ENCODE peak calls at places on chromosome 2, in six cellular contexts. One of them, this sample, is unnamed.

GRCh38 chr2:26298286-26298637 is 47.7 kb upstream of the SELENOI start:
- DNase-seq in lung microvascular endothelial cell: no peak
- DNase-seq in nephron progenitor cell: no peak
- DNase-seq in activated CD8-positive, alpha-beta memory T cell treated with anti-CD3 and anti-CD28 coated beads, Interleukin-2, amount 50 U/mL, for 48 hours: peak
- DNase-seq in NCI-H526 treated with DMSO at 0.1 percent for 48 hours: no peak
- DNase-seq in NCI-H187: no peak
- DNase-seq in this sample: peak

GRCh38 chr2:176683565-176684210 is 414.4 kb downstream of the MTX2 start:
- DNase-seq in lung microvascular endothelial cell: no peak
- DNase-seq in NCI-H187: no peak
- DNase-seq in NCI-H526 treated with DMSO at 0.1 percent for 48 hours: no peak
- DNase-seq in nephron progenitor cell: no peak
- DNase-seq in activated CD8-positive, alpha-beta memory T cell treated with anti-CD3 and anti-CD28 coated beads, Interleukin-2, amount 50 U/mL, for 48 hours: no peak
- DNase-seq in this sample: no peak

GRCh38 chr2:224682121-224682520 is 34.0 kb downstream of the CCDC195 start:
- DNase-seq in nephron progenitor cell: no peak
- DNase-seq in NCI-H526 treated with DMSO at 0.1 percent for 48 hours: no peak
- DNase-seq in lung microvascular endothelial cell: no peak
- DNase-seq in NCI-H187: no peak
- DNase-seq in activated CD8-positive, alpha-beta memory T cell treated with anti-CD3 and anti-CD28 coated beads, Interleukin-2, amount 50 U/mL, for 48 hours: no peak
- DNase-seq in this sample: no peak

GRCh38 chr2:60826126-60826525 is 55.2 kb upstream of the REL start:
- DNase-seq in nephron progenitor cell: no peak
- DNase-seq in NCI-H526 treated with DMSO at 0.1 percent for 48 hours: no peak
- DNase-seq in NCI-H187: no peak
- DNase-seq in activated CD8-positive, alpha-beta memory T cell treated with anti-CD3 and anti-CD28 coated beads, Interleukin-2, amount 50 U/mL, for 48 hours: no peak
- DNase-seq in lung microvascular endothelial cell: no peak
- DNase-seq in this sample: no peak

GRCh38 chr2:174971868-174972781 is 33.1 kb downstream of the CHN1 start:
- DNase-seq in nephron progenitor cell: no peak
- DNase-seq in activated CD8-positive, alpha-beta memory T cell treated with anti-CD3 and anti-CD28 coated beads, Interleukin-2, amount 50 U/mL, for 48 hours: no peak
- DNase-seq in lung microvascular endothelial cell: peak
- DNase-seq in NCI-H526 treated with DMSO at 0.1 percent for 48 hours: no peak
- DNase-seq in NCI-H187: no peak
- DNase-seq in this sample: no peak

GRCh38 chr2:72116081-72116533 is 31.6 kb downstream of the CYP26B1 start:
- DNase-seq in activated CD8-positive, alpha-beta memory T cell treated with anti-CD3 and anti-CD28 coated beads, Interleukin-2, amount 50 U/mL, for 48 hours: no peak
- DNase-seq in lung microvascular endothelial cell: no peak
- DNase-seq in nephron progenitor cell: no peak
- DNase-seq in NCI-H526 treated with DMSO at 0.1 percent for 48 hours: no peak
- DNase-seq in NCI-H187: no peak
- DNase-seq in this sample: peak

GRCh38 chr2:234437642-234438321 is 59.1 kb downstream of the ARL4C start:
- DNase-seq in activated CD8-positive, alpha-beta memory T cell treated with anti-CD3 and anti-CD28 coated beads, Interleukin-2, amount 50 U/mL, for 48 hours: no peak
- DNase-seq in NCI-H187: no peak
- DNase-seq in NCI-H526 treated with DMSO at 0.1 percent for 48 hours: no peak
- DNase-seq in nephron progenitor cell: no peak
- DNase-seq in lung microvascular endothelial cell: peak
- DNase-seq in this sample: no peak

GRCh38 chr2:232588680-232589585 is 38.4 kb downstream of the EIF4E2 start:
- DNase-seq in NCI-H526 treated with DMSO at 0.1 percent for 48 hours: no peak
- DNase-seq in activated CD8-positive, alpha-beta memory T cell treated with anti-CD3 and anti-CD28 coated beads, Interleukin-2, amount 50 U/mL, for 48 hours: no peak
- DNase-seq in lung microvascular endothelial cell: peak
- DNase-seq in nephron progenitor cell: no peak
- DNase-seq in NCI-H187: no peak
- DNase-seq in this sample: peak

GRCh38 chr2:70094171-70094977 is 7.1 kb downstream of the PCBP1 start:
- DNase-seq in nephron progenitor cell: no peak
- DNase-seq in NCI-H187: no peak
- DNase-seq in lung microvascular endothelial cell: no peak
- DNase-seq in NCI-H526 treated with DMSO at 0.1 percent for 48 hours: no peak
- DNase-seq in activated CD8-positive, alpha-beta memory T cell treated with anti-CD3 and anti-CD28 coated beads, Interleukin-2, amount 50 U/mL, for 48 hours: peak
- DNase-seq in this sample: no peak

GRCh38 chr2:10302479-10303173 is at the start of gene HPCAL1:
- DNase-seq in activated CD8-positive, alpha-beta memory T cell treated with anti-CD3 and anti-CD28 coated beads, Interleukin-2, amount 50 U/mL, for 48 hours: peak
- DNase-seq in lung microvascular endothelial cell: peak
- DNase-seq in NCI-H526 treated with DMSO at 0.1 percent for 48 hours: peak
- DNase-seq in nephron progenitor cell: peak
- DNase-seq in NCI-H187: peak
- DNase-seq in this sample: peak

GRCh38 chr2:46163804-46164569 is 133.2 kb upstream of the EPAS1 start:
- DNase-seq in lung microvascular endothelial cell: no peak
- DNase-seq in nephron progenitor cell: no peak
- DNase-seq in activated CD8-positive, alpha-beta memory T cell treated with anti-CD3 and anti-CD28 coated beads, Interleukin-2, amount 50 U/mL, for 48 hours: no peak
- DNase-seq in NCI-H526 treated with DMSO at 0.1 percent for 48 hours: no peak
- DNase-seq in NCI-H187: no peak
- DNase-seq in this sample: no peak

GRCh38 chr2:214782671-214783070 is 26.8 kb downstream of the BARD1 start:
- DNase-seq in lung microvascular endothelial cell: peak
- DNase-seq in nephron progenitor cell: no peak
- DNase-seq in activated CD8-positive, alpha-beta memory T cell treated with anti-CD3 and anti-CD28 coated beads, Interleukin-2, amount 50 U/mL, for 48 hours: no peak
- DNase-seq in NCI-H187: no peak
- DNase-seq in NCI-H526 treated with DMSO at 0.1 percent for 48 hours: no peak
- DNase-seq in this sample: no peak

GRCh38 chr2:122681626-122682025 is 926.2 kb downstream of the TSN start:
- DNase-seq in nephron progenitor cell: no peak
- DNase-seq in activated CD8-positive, alpha-beta memory T cell treated with anti-CD3 and anti-CD28 coated beads, Interleukin-2, amount 50 U/mL, for 48 hours: no peak
- DNase-seq in lung microvascular endothelial cell: no peak
- DNase-seq in NCI-H526 treated with DMSO at 0.1 percent for 48 hours: no peak
- DNase-seq in NCI-H187: no peak
- DNase-seq in this sample: no peak

GRCh38 chr2:79178073-79178720 is 18.6 kb upstream of the REG3A start:
- DNase-seq in NCI-H187: no peak
- DNase-seq in activated CD8-positive, alpha-beta memory T cell treated with anti-CD3 and anti-CD28 coated beads, Interleukin-2, amount 50 U/mL, for 48 hours: no peak
- DNase-seq in nephron progenitor cell: no peak
- DNase-seq in lung microvascular endothelial cell: no peak
- DNase-seq in NCI-H526 treated with DMSO at 0.1 percent for 48 hours: no peak
- DNase-seq in this sample: no peak

GRCh38 chr2:128437181-128437520 is 118.5 kb upstream of the HS6ST1 start:
- DNase-seq in activated CD8-positive, alpha-beta memory T cell treated with anti-CD3 and anti-CD28 coated beads, Interleukin-2, amount 50 U/mL, for 48 hours: no peak
- DNase-seq in NCI-H526 treated with DMSO at 0.1 percent for 48 hours: no peak
- DNase-seq in nephron progenitor cell: no peak
- DNase-seq in lung microvascular endothelial cell: no peak
- DNase-seq in NCI-H187: no peak
- DNase-seq in this sample: no peak

GRCh38 chr2:234289789-234290188 is 207.1 kb downstream of the ARL4C start:
- DNase-seq in lung microvascular endothelial cell: no peak
- DNase-seq in nephron progenitor cell: no peak
- DNase-seq in NCI-H526 treated with DMSO at 0.1 percent for 48 hours: no peak
- DNase-seq in activated CD8-positive, alpha-beta memory T cell treated with anti-CD3 and anti-CD28 coated beads, Interleukin-2, amount 50 U/mL, for 48 hours: peak
- DNase-seq in NCI-H187: no peak
- DNase-seq in this sample: no peak

GRCh38 chr2:23905155-23905554 is 21.8 kb downstream of the ATAD2B start:
- DNase-seq in activated CD8-positive, alpha-beta memory T cell treated with anti-CD3 and anti-CD28 coated beads, Interleukin-2, amount 50 U/mL, for 48 hours: no peak
- DNase-seq in nephron progenitor cell: no peak
- DNase-seq in lung microvascular endothelial cell: no peak
- DNase-seq in NCI-H187: no peak
- DNase-seq in NCI-H526 treated with DMSO at 0.1 percent for 48 hours: no peak
- DNase-seq in this sample: no peak

GRCh38 chr2:144015655-144016245 is 504.2 kb downstream of the ZEB2 start:
- DNase-seq in activated CD8-positive, alpha-beta memory T cell treated with anti-CD3 and anti-CD28 coated beads, Interleukin-2, amount 50 U/mL, for 48 hours: no peak
- DNase-seq in nephron progenitor cell: no peak
- DNase-seq in lung microvascular endothelial cell: no peak
- DNase-seq in NCI-H526 treated with DMSO at 0.1 percent for 48 hours: no peak
- DNase-seq in NCI-H187: no peak
- DNase-seq in this sample: no peak

GRCh38 chr2:75456111-75456510 is 104.6 kb downstream of the EVA1A start:
- DNase-seq in nephron progenitor cell: no peak
- DNase-seq in NCI-H526 treated with DMSO at 0.1 percent for 48 hours: no peak
- DNase-seq in activated CD8-positive, alpha-beta memory T cell treated with anti-CD3 and anti-CD28 coated beads, Interleukin-2, amount 50 U/mL, for 48 hours: no peak
- DNase-seq in lung microvascular endothelial cell: no peak
- DNase-seq in NCI-H187: no peak
- DNase-seq in this sample: no peak

GRCh38 chr2:46135230-46135555 is 162.0 kb upstream of the EPAS1 start:
- DNase-seq in NCI-H187: no peak
- DNase-seq in NCI-H526 treated with DMSO at 0.1 percent for 48 hours: no peak
- DNase-seq in nephron progenitor cell: no peak
- DNase-seq in lung microvascular endothelial cell: peak
- DNase-seq in activated CD8-positive, alpha-beta memory T cell treated with anti-CD3 and anti-CD28 coated beads, Interleukin-2, amount 50 U/mL, for 48 hours: no peak
- DNase-seq in this sample: no peak

GRCh38 chr2:222142027-222142426 is 156.8 kb downstream of the PAX3 start:
- DNase-seq in nephron progenitor cell: no peak
- DNase-seq in NCI-H187: no peak
- DNase-seq in NCI-H526 treated with DMSO at 0.1 percent for 48 hours: no peak
- DNase-seq in activated CD8-positive, alpha-beta memory T cell treated with anti-CD3 and anti-CD28 coated beads, Interleukin-2, amount 50 U/mL, for 48 hours: no peak
- DNase-seq in lung microvascular endothelial cell: no peak
- DNase-seq in this sample: peak

GRCh38 chr2:78077637-78078036 is 555.5 kb upstream of the LRRTM4 start:
- DNase-seq in lung microvascular endothelial cell: no peak
- DNase-seq in NCI-H526 treated with DMSO at 0.1 percent for 48 hours: no peak
- DNase-seq in activated CD8-positive, alpha-beta memory T cell treated with anti-CD3 and anti-CD28 coated beads, Interleukin-2, amount 50 U/mL, for 48 hours: no peak
- DNase-seq in NCI-H187: no peak
- DNase-seq in nephron progenitor cell: no peak
- DNase-seq in this sample: no peak

GRCh38 chr2:222052934-222053367 is 245.8 kb downstream of the PAX3 start:
- DNase-seq in activated CD8-positive, alpha-beta memory T cell treated with anti-CD3 and anti-CD28 coated beads, Interleukin-2, amount 50 U/mL, for 48 hours: no peak
- DNase-seq in NCI-H526 treated with DMSO at 0.1 percent for 48 hours: peak
- DNase-seq in NCI-H187: peak
- DNase-seq in nephron progenitor cell: peak
- DNase-seq in lung microvascular endothelial cell: no peak
- DNase-seq in this sample: peak

GRCh38 chr2:8453904-8454302 is 228.0 kb upstream of the ID2 start:
- DNase-seq in NCI-H187: no peak
- DNase-seq in nephron progenitor cell: no peak
- DNase-seq in lung microvascular endothelial cell: no peak
- DNase-seq in NCI-H526 treated with DMSO at 0.1 percent for 48 hours: no peak
- DNase-seq in activated CD8-positive, alpha-beta memory T cell treated with anti-CD3 and anti-CD28 coated beads, Interleukin-2, amount 50 U/mL, for 48 hours: no peak
- DNase-seq in this sample: no peak

GRCh38 chr2:60058781-60059180 is 494.7 kb downstream of the BCL11A start:
- DNase-seq in lung microvascular endothelial cell: no peak
- DNase-seq in NCI-H526 treated with DMSO at 0.1 percent for 48 hours: no peak
- DNase-seq in NCI-H187: no peak
- DNase-seq in activated CD8-positive, alpha-beta memory T cell treated with anti-CD3 and anti-CD28 coated beads, Interleukin-2, amount 50 U/mL, for 48 hours: no peak
- DNase-seq in nephron progenitor cell: no peak
- DNase-seq in this sample: no peak

GRCh38 chr2:64952113-64952895 is 36.9 kb upstream of the SLC1A4 start:
- DNase-seq in NCI-H187: no peak
- DNase-seq in NCI-H526 treated with DMSO at 0.1 percent for 48 hours: no peak
- DNase-seq in lung microvascular endothelial cell: no peak
- DNase-seq in activated CD8-positive, alpha-beta memory T cell treated with anti-CD3 and anti-CD28 coated beads, Interleukin-2, amount 50 U/mL, for 48 hours: no peak
- DNase-seq in nephron progenitor cell: no peak
- DNase-seq in this sample: no peak

GRCh38 chr2:200862532-200863000 is 1.9 kb downstream of the CLK1 start:
- DNase-seq in activated CD8-positive, alpha-beta memory T cell treated with anti-CD3 and anti-CD28 coated beads, Interleukin-2, amount 50 U/mL, for 48 hours: peak
- DNase-seq in lung microvascular endothelial cell: peak
- DNase-seq in NCI-H187: no peak
- DNase-seq in NCI-H526 treated with DMSO at 0.1 percent for 48 hours: no peak
- DNase-seq in nephron progenitor cell: no peak
- DNase-seq in this sample: no peak

GRCh38 chr2:23944527-23944926 is 4.3 kb downstream of the UBXN2A start:
- DNase-seq in nephron progenitor cell: no peak
- DNase-seq in NCI-H526 treated with DMSO at 0.1 percent for 48 hours: no peak
- DNase-seq in NCI-H187: no peak
- DNase-seq in lung microvascular endothelial cell: no peak
- DNase-seq in activated CD8-positive, alpha-beta memory T cell treated with anti-CD3 and anti-CD28 coated beads, Interleukin-2, amount 50 U/mL, for 48 hours: no peak
- DNase-seq in this sample: peak

GRCh38 chr2:173590278-173590811 is 235.7 kb downstream of the CDCA7 start:
- DNase-seq in nephron progenitor cell: no peak
- DNase-seq in NCI-H187: peak
- DNase-seq in NCI-H526 treated with DMSO at 0.1 percent for 48 hours: no peak
- DNase-seq in lung microvascular endothelial cell: peak
- DNase-seq in activated CD8-positive, alpha-beta memory T cell treated with anti-CD3 and anti-CD28 coated beads, Interleukin-2, amount 50 U/mL, for 48 hours: no peak
- DNase-seq in this sample: peak

GRCh38 chr2:11669454-11670291 is at the start of gene NTSR2:
- DNase-seq in activated CD8-positive, alpha-beta memory T cell treated with anti-CD3 and anti-CD28 coated beads, Interleukin-2, amount 50 U/mL, for 48 hours: peak
- DNase-seq in NCI-H187: no peak
- DNase-seq in lung microvascular endothelial cell: peak
- DNase-seq in nephron progenitor cell: peak
- DNase-seq in NCI-H526 treated with DMSO at 0.1 percent for 48 hours: no peak
- DNase-seq in this sample: peak

GRCh38 chr2:148643421-148643820 is 1.1 kb upstream of the EPC2 start:
- DNase-seq in NCI-H187: no peak
- DNase-seq in NCI-H526 treated with DMSO at 0.1 percent for 48 hours: no peak
- DNase-seq in activated CD8-positive, alpha-beta memory T cell treated with anti-CD3 and anti-CD28 coated beads, Interleukin-2, amount 50 U/mL, for 48 hours: no peak
- DNase-seq in lung microvascular endothelial cell: no peak
- DNase-seq in nephron progenitor cell: no peak
- DNase-seq in this sample: no peak

GRCh38 chr2:217326238-217327022 is 466.6 kb upstream of the TNP1 start:
- DNase-seq in activated CD8-positive, alpha-beta memory T cell treated with anti-CD3 and anti-CD28 coated beads, Interleukin-2, amount 50 U/mL, for 48 hours: no peak
- DNase-seq in nephron progenitor cell: no peak
- DNase-seq in NCI-H526 treated with DMSO at 0.1 percent for 48 hours: no peak
- DNase-seq in NCI-H187: no peak
- DNase-seq in lung microvascular endothelial cell: no peak
- DNase-seq in this sample: no peak

This sample was measured in iPS-NIHi11.